ENCODE peak calls at places on chromosome X, in eight cellular contexts. K is A549, B is GM23338, Q is Panc1, L is GM12878, O is K562, J is SK-N-SH, S is HepG2. V is an unnamed sample.
A peak's percentile ranks its signal among the peaks of the same experiment; 100 is the strongest.

GRCh38 chrX:1676866-1677265 is 62.0 kb downstream of the ASMT start:
- DNase-seq in K (no peak), B (no peak), Q (no peak), L (no peak), O (no peak), J (no peak), S (no peak), V (no peak)

GRCh38 chrX:45347877-45348675 is 147.4 kb upstream of the DIPK2B start:
- DNase-seq in K (no peak), B (no peak), Q (no peak), L (no peak), O (no peak), J (no peak), S (no peak), V (no peak)

GRCh38 chrX:118823263-118824172 is at the start of gene ZCCHC12:
- DNase-seq in K (peak; percentile 48), B (peak; percentile 90), Q (no peak), L (no peak), O (peak; percentile 82), J (peak; percentile 77), S (peak; percentile 18), V (no peak)

GRCh38 chrX:131626681-131627296 is 82.9 kb downstream of the OR13H1 start:
- DNase-seq in K (peak; percentile 15), B (peak; percentile 40), Q (no peak), L (no peak), O (no peak), J (peak; percentile 4), S (no peak), V (no peak)

GRCh38 chrX:153967536-153968214 is 3.9 kb downstream of the HCFC1 start:
- DNase-seq in K (no peak), B (no peak), Q (no peak), L (no peak), O (no peak), J (no peak), S (no peak), V (peak; percentile 54)

GRCh38 chrX:9765072-9765736 is 443 bp downstream of the GPR143 start:
- DNase-seq in K (no peak), B (peak; percentile 50), Q (no peak), L (no peak), O (no peak), J (no peak), S (no peak), V (no peak)

GRCh38 chrX:545488-545887 is 85.1 kb upstream of the SHOX start:
- DNase-seq in K (no peak), B (no peak), Q (no peak), L (no peak), O (no peak), J (no peak), S (no peak), V (no peak)

GRCh38 chrX:20412871-20413486 is 146.3 kb upstream of the RPS6KA3 start:
- DNase-seq in K (no peak), B (no peak), Q (no peak), L (no peak), O (no peak), J (no peak), S (no peak), V (peak; percentile 62)

GRCh38 chrX:48715066-48715465 is 18.5 kb downstream of the SUV39H1 start:
- DNase-seq in K (no peak), B (no peak), Q (no peak), L (no peak), O (no peak), J (no peak), S (no peak), V (no peak)

GRCh38 chrX:38898261-38898660 is 97.0 kb downstream of the MID1IP1 start:
- DNase-seq in K (no peak), B (peak; percentile 13), Q (no peak), L (no peak), O (no peak), J (no peak), S (no peak), V (peak; percentile 68)

GRCh38 chrX:16771483-16772398 is 14.5 kb upstream of the TXLNG start:
- DNase-seq in K (peak; percentile 50), B (peak; percentile 77), Q (peak; percentile 20), L (no peak), O (peak; percentile 64), J (peak; percentile 44), S (peak; percentile 86), V (no peak)

GRCh38 chrX:140180585-140180984 is 215.3 kb upstream of the CXorf66 start:
- DNase-seq in K (no peak), B (no peak), Q (no peak), L (no peak), O (no peak), J (no peak), S (no peak), V (no peak)

GRCh38 chrX:5449323-5449722 is 779.3 kb downstream of the NLGN4X start:
- DNase-seq in K (no peak), B (no peak), Q (no peak), L (no peak), O (no peak), J (no peak), S (no peak), V (no peak)

GRCh38 chrX:30876367-30876766 is 12.7 kb downstream of the TAB3 start:
- DNase-seq in K (no peak), B (no peak), Q (no peak), L (no peak), O (no peak), J (no peak), S (peak; percentile 25), V (no peak)

GRCh38 chrX:57313583-57314215 is 27.2 kb downstream of the FAAH2 start:
- DNase-seq in K (no peak), B (no peak), Q (no peak), L (no peak), O (no peak), J (no peak), S (no peak), V (no peak)
- TF ChIP-seq REST in K (no peak), B (no peak), Q (no peak), L (no peak), O (no peak), J (no peak), S (no peak), V (no peak)

GRCh38 chrX:113644426-113644825 is 803.8 kb upstream of the AMOT start:
- DNase-seq in K (no peak), B (no peak), Q (no peak), L (no peak), O (no peak), J (no peak), S (no peak), V (no peak)
- TF ChIP-seq REST in K (no peak), B (no peak), Q (no peak), L (no peak), O (no peak), J (no peak), S (no peak), V (no peak)

DNA sequence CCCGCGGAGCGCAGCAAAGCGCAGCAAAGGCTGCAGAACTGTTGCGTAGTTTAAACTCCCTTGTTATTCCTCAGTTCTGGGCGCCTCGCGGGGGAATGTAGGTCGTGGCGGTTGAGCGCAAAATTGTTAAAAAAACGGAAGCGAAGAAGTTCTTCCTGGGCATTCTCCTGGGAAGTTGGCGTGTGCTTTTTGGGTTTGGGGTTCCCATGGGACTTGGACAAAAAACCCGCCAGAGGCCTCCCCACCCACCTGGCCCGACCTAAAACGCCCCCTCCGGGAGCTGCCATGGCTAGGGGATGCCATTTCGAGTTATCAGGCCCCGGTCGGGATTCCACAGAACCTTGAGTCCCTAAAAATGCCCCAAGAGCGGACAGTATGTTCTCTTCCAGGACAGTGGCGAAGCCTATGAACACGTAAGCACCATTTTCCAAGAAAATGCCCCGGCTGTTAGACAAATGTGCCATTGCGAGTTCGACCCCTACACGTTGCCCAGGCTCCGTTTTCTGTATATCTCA is 8.9 kb downstream of the ZIC3 start:
- DNase-seq in K (no peak), B (peak; percentile 52), Q (no peak), L (no peak), O (no peak), J (no peak), S (no peak), V (no peak)
- TF ChIP-seq REST in K (no peak), B (no peak), Q (no peak), L (no peak), O (no peak), J (no peak), S (no peak), V (no peak)

GRCh38 chrX:110746014-110746413 is 49.6 kb downstream of the CHRDL1 start:
- DNase-seq in K (no peak), B (no peak), Q (no peak), L (no peak), O (no peak), J (no peak), S (no peak), V (no peak)

GRCh38 chrX:110743679-110744340 is 51.8 kb downstream of the CHRDL1 start:
- DNase-seq in K (no peak), B (no peak), Q (no peak), L (no peak), O (no peak), J (no peak), S (no peak), V (no peak)

GRCh38 chrX:110745288-110745687 is 50.3 kb downstream of the CHRDL1 start:
- DNase-seq in K (no peak), B (no peak), Q (no peak), L (no peak), O (no peak), J (no peak), S (no peak), V (no peak)

GRCh38 chrX:110741213-110741796 is 54.3 kb downstream of the CHRDL1 start:
- DNase-seq in K (no peak), B (peak; percentile 6), Q (no peak), L (no peak), O (no peak), J (no peak), S (no peak), V (no peak)
- TF ChIP-seq REST in K (no peak), B (no peak), Q (no peak), L (no peak), O (no peak), J (no peak), S (no peak), V (no peak)

DNA sequence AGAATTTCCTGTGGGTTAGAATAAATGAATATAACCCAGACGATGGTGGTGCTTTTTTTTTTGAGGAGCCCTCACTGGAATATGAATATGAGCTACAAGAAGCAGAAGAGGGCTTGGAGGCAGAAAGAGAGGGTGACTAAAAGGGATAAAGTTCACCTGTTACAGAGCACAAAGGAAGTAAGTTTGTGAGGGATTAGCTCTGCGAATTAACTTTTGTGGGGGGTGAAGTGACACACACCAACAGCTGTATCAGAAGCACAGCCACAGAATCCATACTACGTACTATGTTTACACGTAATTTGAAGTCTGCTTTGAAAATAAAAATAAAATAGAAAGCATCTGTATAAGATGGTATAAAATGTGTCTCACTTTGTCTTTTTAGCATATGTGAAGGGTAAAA is 963.6 kb upstream of the DIAPH2 start:
- DNase-seq in K (no peak), B (no peak), Q (no peak), L (no peak), O (no peak), J (no peak), S (no peak), V (no peak)
- TF ChIP-seq REST in K (no peak), B (no peak), Q (no peak), L (no peak), O (no peak), J (no peak), S (no peak), V (no peak)

DNA sequence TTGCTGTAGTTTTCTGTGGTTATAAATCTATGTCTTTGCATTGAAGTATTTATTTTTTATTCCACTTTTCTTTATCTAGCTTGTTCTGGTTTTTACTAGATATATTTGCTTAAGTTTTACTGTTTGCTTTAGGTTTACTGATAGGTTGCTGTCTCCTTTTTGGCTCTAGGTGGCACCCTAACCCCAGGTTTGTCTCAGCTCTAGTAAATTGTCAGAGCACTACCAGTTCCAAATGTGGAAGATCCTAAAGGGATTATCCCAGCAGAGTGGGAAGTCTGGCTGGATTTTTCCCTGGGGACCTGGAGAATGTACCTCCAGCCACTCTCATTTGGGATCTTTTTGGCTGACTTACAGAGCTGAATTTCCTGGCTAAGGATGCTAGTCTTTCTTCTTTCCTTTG is 106.1 kb downstream of the PBDC1 start:
- DNase-seq in K (peak; percentile 6), B (peak; percentile 69), Q (peak; percentile 41), L (peak; percentile 5), O (peak; percentile 13), J (peak; percentile 47), S (peak; percentile 37), V (peak; percentile 33)
- TF ChIP-seq REST in K (no peak), B (no peak), Q (no peak), L (no peak), O (no peak), J (no peak), S (no peak), V (no peak)

V was measured in HL-60.